ENCODE peak calls at places on chromosomes 5 and 9, in four cellular contexts. One of them, this sample, is unnamed.

GRCh38 chr5:98570010-98570409 is 203.5 kb upstream of the RGMB start:
- DNase-seq in HepG2: no peak
- DNase-seq in transverse colon: no peak
- DNase-seq in breast epithelium: no peak
- DNase-seq in this sample: no peak

GRCh38 chr5:74367931-74368330 is 272.6 kb downstream of the ENC1 start:
- DNase-seq in HepG2: no peak
- DNase-seq in transverse colon: no peak
- DNase-seq in breast epithelium: no peak
- DNase-seq in this sample: no peak

GRCh38 chr5:144191998-144192397 is 21.3 kb downstream of the KCTD16 start:
- DNase-seq in HepG2: peak; percentile 42
- DNase-seq in transverse colon: no peak
- DNase-seq in breast epithelium: no peak
- DNase-seq in this sample: peak; percentile 82

GRCh38 chr9:32550046-32550608 is 2.0 kb upstream of the SMIM27 start:
- DNase-seq in HepG2: no peak
- DNase-seq in transverse colon: no peak
- DNase-seq in breast epithelium: no peak
- DNase-seq in this sample: no peak

GRCh38 chr9:136840877-136841645 is 1.2 kb upstream of the AJM1 start:
- DNase-seq in HepG2: peak; percentile 73
- DNase-seq in transverse colon: peak; percentile 81
- DNase-seq in breast epithelium: no peak
- DNase-seq in this sample: no peak

GRCh38 chr5:10565785-10566506 is 2.1 kb downstream of the ANKRD33B start:
- DNase-seq in HepG2: no peak
- DNase-seq in transverse colon: no peak
- DNase-seq in breast epithelium: no peak
- DNase-seq in this sample: no peak

GRCh38 chr9:134496413-134497282 is 145.0 kb upstream of the COL5A1 start:
- DNase-seq in HepG2: no peak
- DNase-seq in transverse colon: peak; percentile 5
- DNase-seq in breast epithelium: no peak
- DNase-seq in this sample: no peak

GRCh38 chr9:75360258-75360657 is 271.9 kb downstream of the OSTF1 start:
- DNase-seq in HepG2: no peak
- DNase-seq in transverse colon: no peak
- DNase-seq in breast epithelium: no peak
- DNase-seq in this sample: no peak

GRCh38 chr5:91332267-91333044 is 50.7 kb downstream of the ARRDC3 start:
- DNase-seq in HepG2: peak; percentile 78
- DNase-seq in transverse colon: no peak
- DNase-seq in breast epithelium: no peak
- DNase-seq in this sample: no peak

GRCh38 chr9:5364294-5364990 is 24.8 kb upstream of the RLN1 start:
- DNase-seq in HepG2: no peak
- DNase-seq in transverse colon: no peak
- DNase-seq in breast epithelium: no peak
- DNase-seq in this sample: no peak

GRCh38 chr5:39218482-39219381 is 631 bp downstream of the FYB1 start:
- DNase-seq in HepG2: no peak
- DNase-seq in transverse colon: no peak
- DNase-seq in breast epithelium: no peak
- DNase-seq in this sample: no peak

GRCh38 chr5:95962785-95963184 is 1.1 kb upstream of the ELL2 start:
- DNase-seq in HepG2: peak; percentile 77
- DNase-seq in transverse colon: no peak
- DNase-seq in breast epithelium: no peak
- DNase-seq in this sample: no peak

GRCh38 chr9:83070257-83070656 is 7.3 kb upstream of the RASEF start:
- DNase-seq in HepG2: no peak
- DNase-seq in transverse colon: no peak
- DNase-seq in breast epithelium: no peak
- DNase-seq in this sample: no peak
- H3K4me1 ChIP-seq in HepG2: no peaks in the 10 kb centered on the region
- H3K4me1 ChIP-seq in transverse colon: no peaks in the 10 kb centered on the region
- H3K4me1 ChIP-seq in breast epithelium: no peaks in the 10 kb centered on the region
- H3K4me1 ChIP-seq in this sample: no peaks in the 10 kb centered on the region

GRCh38 chr5:54965806-54966205 is 19.6 kb downstream of the ESM1 start:
- DNase-seq in HepG2: no peak
- DNase-seq in transverse colon: no peak
- DNase-seq in breast epithelium: no peak
- DNase-seq in this sample: no peak

GRCh38 chr5:54964405-54964804 is 21.0 kb downstream of the ESM1 start:
- DNase-seq in HepG2: no peak
- DNase-seq in transverse colon: no peak
- DNase-seq in breast epithelium: no peak
- DNase-seq in this sample: no peak

GRCh38 chr5:54956922-54957321 is 28.5 kb downstream of the ESM1 start:
- DNase-seq in HepG2: no peak
- DNase-seq in transverse colon: no peak
- DNase-seq in breast epithelium: no peak
- DNase-seq in this sample: no peak

GRCh38 chr5:54959673-54960418 is 25.5 kb downstream of the ESM1 start:
- DNase-seq in HepG2: peak; percentile 5
- DNase-seq in transverse colon: peak; percentile 9
- DNase-seq in breast epithelium: no peak
- DNase-seq in this sample: no peak
- H3K4me3 ChIP-seq in HepG2: no peak overlapping the region
- H3K4me3 ChIP-seq in transverse colon: no peak overlapping the region
- H3K4me3 ChIP-seq in breast epithelium: no peak overlapping the region
- H3K4me3 ChIP-seq in this sample: no peak overlapping the region

DNA sequence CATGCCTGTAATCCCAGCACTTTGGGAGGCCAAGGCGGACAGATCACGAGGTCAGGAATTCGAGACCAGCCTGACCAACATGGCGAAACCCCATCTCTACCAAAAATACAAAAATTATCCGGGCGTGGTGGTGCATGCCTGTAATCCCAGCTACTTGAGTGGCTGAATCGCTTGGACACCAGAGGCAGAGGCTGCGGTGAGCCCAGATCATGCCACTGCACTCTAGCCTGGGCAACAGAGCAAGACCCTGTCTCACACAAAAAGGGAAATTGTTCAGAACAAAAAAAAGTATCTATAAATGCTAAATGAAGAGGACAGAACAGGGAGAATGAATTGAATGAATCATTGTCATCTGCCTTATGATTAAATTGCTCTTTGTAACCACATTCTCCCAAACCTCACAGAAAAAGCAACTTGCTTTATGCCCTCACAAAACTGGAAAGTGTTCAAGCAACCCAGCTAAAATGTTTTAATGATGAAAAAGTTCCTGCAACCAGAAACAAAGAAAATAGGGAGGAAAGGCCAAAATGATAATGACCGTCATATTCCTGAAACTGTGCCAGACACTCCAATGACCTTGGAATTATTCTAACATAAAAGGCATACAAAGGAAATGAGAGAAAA is 83.7 kb downstream of the SERINC5 start:
- DNase-seq in HepG2: no peak
- DNase-seq in transverse colon: no peak
- DNase-seq in breast epithelium: no peak
- DNase-seq in this sample: no peak
- H3K27ac ChIP-seq in HepG2: no peak overlapping the region
- H3K27ac ChIP-seq in transverse colon: no peak overlapping the region
- H3K27ac ChIP-seq in breast epithelium: no peak overlapping the region
- H3K27ac ChIP-seq in this sample: no peak overlapping the region

GRCh38 chr9:130692365-130692764 is 1.2 kb upstream of the EXOSC2 start:
- DNase-seq in HepG2: no peak
- DNase-seq in transverse colon: no peak
- DNase-seq in breast epithelium: no peak
- DNase-seq in this sample: no peak

GRCh38 chr9:130696139-130696650 is 2.6 kb downstream of the EXOSC2 start:
- DNase-seq in HepG2: no peak
- DNase-seq in transverse colon: no peak
- DNase-seq in breast epithelium: no peak
- DNase-seq in this sample: no peak

GRCh38 chr9:130693426-130694191 is at the start of gene EXOSC2:
- DNase-seq in HepG2: peak; percentile 95
- DNase-seq in transverse colon: peak; percentile 99
- DNase-seq in breast epithelium: peak; percentile 98
- DNase-seq in this sample: peak; percentile 92

GRCh38 chr9:130693101-130693425 is 517 bp upstream of the EXOSC2 start:
- DNase-seq in HepG2: no peak
- DNase-seq in transverse colon: no peak
- DNase-seq in breast epithelium: no peak
- DNase-seq in this sample: no peak

GRCh38 chr9:130694205-130694604 is 625 bp downstream of the EXOSC2 start:
- DNase-seq in HepG2: no peak
- DNase-seq in transverse colon: no peak
- DNase-seq in breast epithelium: no peak
- DNase-seq in this sample: no peak
- H3K4me1 ChIP-seq in HepG2: peaks cover 58% of the 10 kb centered on the region
- H3K4me1 ChIP-seq in transverse colon: peaks cover 22% of the 10 kb centered on the region
- H3K4me1 ChIP-seq in breast epithelium: no peaks in the 10 kb centered on the region
- H3K4me1 ChIP-seq in this sample: peaks cover 37% of the 10 kb centered on the region

GRCh38 chr5:168364151-168364661 is 72.8 kb downstream of the WWC1 start:
- DNase-seq in HepG2: no peak
- DNase-seq in transverse colon: no peak
- DNase-seq in breast epithelium: no peak
- DNase-seq in this sample: no peak

GRCh38 chr5:168364738-168365550 is 73.5 kb downstream of the WWC1 start:
- DNase-seq in HepG2: peak; percentile 35
- DNase-seq in transverse colon: no peak
- DNase-seq in breast epithelium: peak; percentile 76
- DNase-seq in this sample: no peak

GRCh38 chr5:168368854-168369253 is 77.4 kb downstream of the WWC1 start:
- DNase-seq in HepG2: no peak
- DNase-seq in transverse colon: no peak
- DNase-seq in breast epithelium: no peak
- DNase-seq in this sample: no peak

GRCh38 chr5:168366124-168366523 is 74.7 kb downstream of the WWC1 start:
- DNase-seq in HepG2: no peak
- DNase-seq in transverse colon: no peak
- DNase-seq in breast epithelium: no peak
- DNase-seq in this sample: no peak

GRCh38 chr5:168365581-168366081 is 74.2 kb downstream of the WWC1 start:
- DNase-seq in HepG2: peak; percentile 28
- DNase-seq in transverse colon: peak; percentile 69
- DNase-seq in breast epithelium: peak; percentile 95
- DNase-seq in this sample: no peak
- H3K4me3 ChIP-seq in HepG2: no peak overlapping the region
- H3K4me3 ChIP-seq in transverse colon: no peak overlapping the region
- H3K4me3 ChIP-seq in breast epithelium: peak overlapping the region; percentile 51
- H3K4me3 ChIP-seq in this sample: no peak overlapping the region

GRCh38 chr9:79353856-79354520 is 217.8 kb upstream of the TLE4 start:
- DNase-seq in HepG2: no peak
- DNase-seq in transverse colon: no peak
- DNase-seq in breast epithelium: no peak
- DNase-seq in this sample: no peak
- H3K27ac ChIP-seq in HepG2: no peak overlapping the region
- H3K27ac ChIP-seq in transverse colon: no peak overlapping the region
- H3K27ac ChIP-seq in breast epithelium: no peak overlapping the region
- H3K27ac ChIP-seq in this sample: no peak overlapping the region

DNA sequence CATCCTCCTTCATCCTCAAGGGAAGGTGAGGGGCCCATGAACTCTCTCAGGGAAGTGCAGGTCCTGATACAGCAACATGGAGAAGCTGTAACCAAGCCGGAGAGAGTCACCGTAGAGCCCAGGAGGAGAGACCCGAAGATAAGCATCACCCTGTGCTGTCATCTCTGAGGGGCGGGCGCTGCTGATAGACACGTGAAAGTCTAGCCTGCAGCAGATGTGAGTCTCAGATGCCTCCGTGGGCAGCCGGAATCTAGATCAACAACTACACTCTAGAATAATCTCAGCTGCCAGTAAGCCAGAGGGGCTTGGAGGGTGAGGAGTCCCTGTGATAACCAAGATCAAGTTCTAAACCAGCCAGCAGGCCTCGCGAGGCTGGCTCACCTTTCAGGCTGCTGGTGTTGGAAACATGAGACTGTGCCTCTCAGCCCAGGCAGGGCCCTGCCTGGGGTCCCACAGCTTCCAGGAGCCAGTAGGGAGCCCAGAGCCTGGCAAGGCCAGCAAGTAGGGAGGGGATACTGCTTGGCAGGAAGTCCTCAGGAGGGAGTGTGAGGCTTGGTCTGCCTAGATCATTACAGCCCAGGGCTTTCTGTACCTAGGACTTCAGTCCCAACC is 54.1 kb downstream of the DAPK1 start:
- DNase-seq in HepG2: no peak
- DNase-seq in transverse colon: no peak
- DNase-seq in breast epithelium: no peak
- DNase-seq in this sample: no peak
- H3K4me1 ChIP-seq in HepG2: peaks cover 21% of the 10 kb centered on the region
- H3K4me1 ChIP-seq in transverse colon: no peaks in the 10 kb centered on the region
- H3K4me1 ChIP-seq in breast epithelium: no peaks in the 10 kb centered on the region
- H3K4me1 ChIP-seq in this sample: no peaks in the 10 kb centered on the region